ENCODE peak calls at places on chromosomes 6 and 20, in six cellular contexts. Y is ELR; K is GM06990; D is stimulated activated CD4-positive, alpha-beta T cell treated with anti-CD3 and anti-CD28 coated beads, TNF-alpha, amount 100 ng/mL, for 1 hour; L is Panc1; Z is sciatic nerve. U is an unnamed sample.

GRCh38 chr6:14316911-14317535 is 199.5 kb downstream of the CD83 start:
- DNase-seq in Y (no peak), K (no peak), D (no peak), L (no peak), Z (no peak), U (no peak)

GRCh38 chr6:44123544-44123943 is 3.7 kb downstream of the MRPL14 start:
- DNase-seq in Y (no peak), K (no peak), D (no peak), L (no peak), Z (no peak), U (no peak)

GRCh38 chr6:30889921-30890645 is 5.8 kb downstream of the DDR1 start:
- DNase-seq in Y (no peak), K (no peak), D (no peak), L (no peak), Z (peak; percentile 70), U (no peak)

GRCh38 chr6:26086214-26086613 is 1.0 kb upstream of the HFE start:
- DNase-seq in Y (no peak), K (no peak), D (peak; percentile 5), L (no peak), Z (no peak), U (no peak)

GRCh38 chr6:33502486-33502885 is 48.1 kb downstream of the ZBTB9 start:
- DNase-seq in Y (no peak), K (no peak), D (no peak), L (no peak), Z (no peak), U (no peak)

GRCh38 chr6:80643881-80644280 is 537.4 kb downstream of the BCKDHB start:
- DNase-seq in Y (peak; percentile 16), K (no peak), D (no peak), L (no peak), Z (no peak), U (no peak)

GRCh38 chr6:140101367-140101766 is 726.9 kb upstream of the CITED2 start:
- DNase-seq in Y (no peak), K (peak; percentile 2), D (no peak), L (no peak), Z (no peak), U (no peak)

GRCh38 chr6:161035182-161035980 is 43.8 kb downstream of the MAP3K4 start:
- DNase-seq in Y (no peak), K (no peak), D (no peak), L (no peak), Z (no peak), U (no peak)

GRCh38 chr6:108115598-108116058 is 41.1 kb upstream of the OSTM1 start:
- DNase-seq in Y (peak; percentile 63), K (peak; percentile 26), D (no peak), L (no peak), Z (no peak), U (no peak)

GRCh38 chr20:63116412-63117106 is 99.4 kb downstream of the YTHDF1 start:
- DNase-seq in Y (peak; percentile 19), K (no peak), D (no peak), L (no peak), Z (no peak), U (no peak)

GRCh38 chr6:134995536-134995935 is 45.6 kb upstream of the ALDH8A1 start:
- DNase-seq in Y (no peak), K (no peak), D (no peak), L (no peak), Z (no peak), U (no peak)

GRCh38 chr20:48607544-48607865 is 220.3 kb downstream of the PREX1 start:
- DNase-seq in Y (no peak), K (no peak), D (no peak), L (no peak), Z (no peak), U (no peak)

GRCh38 chr6:94511502-94512088 is 1065.7 kb upstream of the MANEA start:
- DNase-seq in Y (no peak), K (no peak), D (no peak), L (no peak), Z (no peak), U (no peak)

U was measured in GM19239.